ENCODE peak calls at places on chromosome 6, in five cellular contexts. T, H, Q, G and Y are unnamed samples.

GRCh38 chr6:132505158-132505557 is 7.8 kb downstream of the STX7 start:
- DNase-seq in T (no peak), H (no peak), Q (no peak), G (no peak), Y (no peak)

GRCh38 chr6:130324657-130325056 is 41.2 kb upstream of the TMEM200A start:
- DNase-seq in T (no peak), H (no peak), Q (no peak), G (no peak), Y (no peak)

GRCh38 chr6:24197892-24198291 is 71.9 kb downstream of the NRSN1 start:
- DNase-seq in T (no peak), H (no peak), Q (no peak), G (no peak), Y (no peak)

GRCh38 chr6:10720229-10720959 is 2.5 kb upstream of the TMEM14C start:
- DNase-seq in T (peak; percentile 64), H (peak; percentile 39), Q (no peak), G (no peak), Y (no peak)

GRCh38 chr6:137900815-137901214 is 33.8 kb downstream of the TNFAIP3 start:
- DNase-seq in T (no peak), H (no peak), Q (no peak), G (no peak), Y (no peak)

GRCh38 chr6:18326001-18326400 is 61.1 kb upstream of the RNF144B start:
- DNase-seq in T (no peak), H (no peak), Q (no peak), G (no peak), Y (no peak)

GRCh38 chr6:47651505-47651944 is 46.9 kb upstream of the ADGRF4 start:
- DNase-seq in T (no peak), H (no peak), Q (no peak), G (no peak), Y (no peak)

GRCh38 chr6:55014321-55015088 is 159.8 kb upstream of the HCRTR2 start:
- DNase-seq in T (no peak), H (no peak), Q (no peak), G (no peak), Y (no peak)

DNA sequence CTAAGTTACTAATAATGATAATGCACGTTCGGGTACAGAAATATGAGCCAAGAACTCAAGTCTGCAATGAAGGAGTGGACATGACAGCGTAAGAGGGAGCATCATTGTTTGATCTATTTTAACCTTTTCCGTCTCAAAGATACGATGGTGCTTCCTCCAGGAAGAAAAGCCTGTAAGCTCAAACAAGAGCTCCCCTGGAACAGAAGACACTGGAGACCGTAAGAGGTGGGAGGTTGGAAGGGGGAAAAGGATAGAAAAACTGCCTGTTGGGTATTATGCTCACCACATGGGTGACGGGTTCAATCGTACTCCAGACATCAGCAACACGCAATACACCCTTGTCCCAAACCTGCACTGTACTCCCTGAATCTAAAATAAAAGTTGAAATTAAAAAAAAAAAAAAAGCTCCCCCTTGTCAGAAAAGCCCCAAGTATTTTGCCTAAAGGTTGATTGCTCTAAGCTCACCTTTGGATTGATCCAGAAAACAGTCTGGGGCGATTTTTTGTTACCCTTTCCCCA is 180.5 kb downstream of the TRIM27 start:
- DNase-seq in T (no peak), H (no peak), Q (no peak), G (no peak), Y (no peak)
- H3K4me3 ChIP-seq in T (no peak overlapping the region), H (no peak overlapping the region), Q (no peak overlapping the region), G (no peak overlapping the region), Y (no peak overlapping the region)

GRCh38 chr6:148671952-148672351 is 74.9 kb upstream of the UST start:
- DNase-seq in T (no peak), H (no peak), Q (no peak), G (no peak), Y (no peak)
- H3K9me3 ChIP-seq in T (peaks cover 13% of the 10 kb centered on the region), H (peaks cover 5% of the 10 kb centered on the region), Q (no peaks in the 10 kb centered on the region), G (peaks cover 4% of the 10 kb centered on the region), Y (no peaks in the 10 kb centered on the region)

GRCh38 chr6:53986165-53986720 is 125.0 kb upstream of the MLIP start:
- DNase-seq in T (peak; percentile 44), H (no peak), Q (peak; percentile 63), G (peak; percentile 55), Y (no peak)
- TF ChIP-seq CTCF in T (peak; percentile 73), H (no peak), Q (peak; percentile 88), G (peak; percentile 78), Y (peak; percentile 81)

GRCh38 chr6:85006362-85006761 is 242.0 kb upstream of the TBX18 start:
- DNase-seq in T (no peak), H (no peak), Q (no peak), G (no peak), Y (no peak)
- H3K4me3 ChIP-seq in T (no peak overlapping the region), H (no peak overlapping the region), Q (no peak overlapping the region), G (no peak overlapping the region), Y (no peak overlapping the region)

DNA sequence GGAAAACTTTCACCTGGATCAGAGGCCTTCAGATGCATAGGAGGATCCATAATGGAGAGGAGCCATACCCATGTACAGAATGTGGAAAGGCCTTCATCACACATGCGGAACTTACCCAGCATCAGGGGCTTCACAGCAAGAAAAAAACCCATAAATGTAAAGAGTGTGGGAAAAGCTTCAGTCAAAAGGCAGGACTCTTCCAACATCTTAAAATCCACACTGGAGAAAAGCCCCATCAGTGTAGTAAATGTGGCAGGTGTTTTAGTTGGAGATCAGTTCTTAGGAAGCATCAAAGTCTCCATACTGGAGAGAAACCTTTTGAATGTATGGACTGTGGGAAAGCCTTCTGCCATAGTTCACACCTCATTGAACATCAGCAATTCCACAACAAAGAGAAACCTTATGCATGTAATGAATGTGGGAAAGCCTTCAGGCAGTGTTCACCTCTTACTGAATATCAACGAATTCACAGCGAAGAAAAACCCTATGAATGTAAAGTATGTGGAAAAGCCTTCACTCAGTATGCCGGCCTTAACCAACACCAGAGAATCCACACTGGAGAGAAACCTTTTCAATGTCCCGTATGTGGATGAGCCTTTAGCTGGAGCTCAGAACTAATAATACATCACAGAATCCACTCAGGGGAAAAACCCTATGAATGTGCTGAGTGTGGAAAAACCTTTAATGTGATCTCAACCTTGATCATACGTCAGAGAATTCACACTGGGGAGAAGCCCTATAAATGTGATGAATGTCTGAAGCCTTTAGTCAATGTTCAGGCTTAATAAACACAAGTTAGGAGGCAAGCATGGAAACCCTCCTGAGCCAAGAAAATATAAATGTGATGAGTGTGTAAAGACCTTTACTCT is 36.7 kb upstream of the ZSCAN9 start:
- DNase-seq in T (no peak), H (no peak), Q (no peak), G (no peak), Y (no peak)
- H3K9me3 ChIP-seq in T (peaks cover 22% of the 10 kb centered on the region), H (no peaks in the 10 kb centered on the region), Q (peaks cover 8% of the 10 kb centered on the region), G (peaks cover 41% of the 10 kb centered on the region), Y (peaks cover 63% of the 10 kb centered on the region)

DNA sequence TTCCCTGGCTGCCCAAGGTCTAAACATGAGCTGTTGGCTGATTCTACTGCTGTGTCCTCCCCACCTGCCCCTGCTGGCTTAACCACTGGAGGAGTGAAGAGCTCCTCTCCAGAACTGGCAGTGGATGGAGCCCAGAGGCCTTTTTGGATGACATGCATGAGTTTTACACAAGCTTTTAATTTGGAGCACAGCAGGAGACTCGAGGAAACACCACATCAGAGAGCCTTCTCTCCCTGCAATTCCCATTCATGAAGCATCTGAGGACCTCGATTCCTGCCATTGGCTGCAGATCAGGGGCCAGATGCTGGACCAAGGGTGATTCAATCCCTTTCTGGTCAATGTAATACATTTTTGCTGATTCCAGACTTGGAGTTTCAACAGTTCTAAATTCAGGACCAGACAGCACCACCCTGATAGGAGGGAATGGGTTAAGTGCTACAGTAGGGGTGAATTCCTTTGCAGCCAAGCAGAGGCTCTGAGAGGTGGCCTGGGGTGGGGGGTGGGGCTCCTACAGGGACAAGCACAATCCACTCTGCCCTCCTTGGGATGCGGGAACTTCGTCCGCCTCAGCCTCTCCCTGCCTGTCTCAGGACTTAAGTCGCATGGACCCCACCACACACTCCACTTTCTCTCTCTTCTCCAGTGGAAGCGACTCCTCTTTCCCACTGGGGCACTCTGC is 600 bp upstream of the PSORS1C1 start:
- DNase-seq in T (no peak), H (no peak), Q (peak; percentile 19), G (no peak), Y (no peak)
- TF ChIP-seq CTCF in T (no peak), H (no peak), Q (no peak), G (no peak), Y (no peak)

GRCh38 chr6:89146748-89147715 is 1.2 kb downstream of the PM20D2 start:
- DNase-seq in T (no peak), H (no peak), Q (peak; percentile 34), G (no peak), Y (no peak)
- H3K4me3 ChIP-seq in T (peak overlapping the region; percentile 86), H (peak overlapping the region; percentile 77), Q (peak overlapping the region; percentile 40), G (peak overlapping the region; percentile 72), Y (peak overlapping the region; percentile 77)

GRCh38 chr6:76026101-76026500 is 46.4 kb downstream of the IMPG1 start:
- DNase-seq in T (no peak), H (no peak), Q (no peak), G (no peak), Y (no peak)
- H3K9me3 ChIP-seq in T (peaks cover 25% of the 10 kb centered on the region), H (no peaks in the 10 kb centered on the region), Q (no peaks in the 10 kb centered on the region), G (peaks cover 6% of the 10 kb centered on the region), Y (peaks cover 11% of the 10 kb centered on the region)